ENCODE peak calls at places on chromosomes 16 and 17, in four cellular contexts. M is K562, N is HCT116, P is HepG2. F is an unnamed sample.

GRCh38 chr17:18970582-18971480 is 18.9 kb downstream of the SLC5A10 start:
- ATAC-seq in N (no peak), P (no peak), M (no peak), F (no peak)

GRCh38 chr17:9818760-9819159 is 3.1 kb downstream of the GSG1L2 start:
- ATAC-seq in M (no peak), N (no peak), P (no peak), F (no peak)

GRCh38 chr16:83402969-83403368 is 404.8 kb upstream of the HSBP1 start:
- ATAC-seq in M (no peak), N (no peak), P (no peak), F (no peak)

GRCh38 chr17:34312080-34312479 is 7.2 kb upstream of the CCL8 start:
- ATAC-seq in P (no peak), M (no peak), N (no peak), F (peak; percentile 79)

GRCh38 chr17:76528156-76528527 is 9.4 kb downstream of the CYGB start:
- ATAC-seq in M (no peak), N (no peak), P (no peak), F (no peak)

GRCh38 chr17:80859004-80859941 is 132.4 kb upstream of the CHMP6 start:
- ATAC-seq in M (no peak), N (no peak), P (no peak), F (peak; percentile 68)

GRCh38 chr17:37293770-37294169 is 82.0 kb upstream of the C17orf78 start:
- ATAC-seq in M (no peak), N (no peak), P (no peak), F (no peak)

GRCh38 chr17:27376637-27377547 is 79.4 kb upstream of the KSR1 start:
- ATAC-seq in M (no peak), N (no peak), P (no peak), F (no peak)

GRCh38 chr16:15398618-15399316 is 3.2 kb downstream of the MPV17L start:
- ATAC-seq in P (peak; percentile 77), M (no peak), N (no peak), F (no peak)

GRCh38 chr16:48608452-48608851 is 1.5 kb downstream of the N4BP1 start:
- ATAC-seq in N (no peak), P (no peak), M (no peak), F (no peak)

GRCh38 chr17:4331614-4332013 is 34.9 kb downstream of the UBE2G1 start:
- ATAC-seq in M (peak; percentile 93), N (no peak), P (no peak), F (no peak)

GRCh38 chr17:79774561-79774975 is 3.4 kb upstream of the CBX2 start:
- ATAC-seq in N (no peak), M (no peak), P (peak; percentile 62), F (no peak)

GRCh38 chr17:79775635-79776034 is 2.3 kb upstream of the CBX2 start:
- ATAC-seq in P (no peak), N (no peak), M (no peak), F (no peak)

GRCh38 chr17:79777844-79778503 is at the start of gene CBX2:
- ATAC-seq in P (peak; percentile 60), M (peak; percentile 75), N (peak; percentile 90), F (peak; percentile 94)

GRCh38 chr17:79777166-79777843 is 643 bp upstream of the CBX2 start:
- ATAC-seq in N (peak; percentile 74), M (peak; percentile 84), P (peak; percentile 53), F (peak; percentile 75)

DNA sequence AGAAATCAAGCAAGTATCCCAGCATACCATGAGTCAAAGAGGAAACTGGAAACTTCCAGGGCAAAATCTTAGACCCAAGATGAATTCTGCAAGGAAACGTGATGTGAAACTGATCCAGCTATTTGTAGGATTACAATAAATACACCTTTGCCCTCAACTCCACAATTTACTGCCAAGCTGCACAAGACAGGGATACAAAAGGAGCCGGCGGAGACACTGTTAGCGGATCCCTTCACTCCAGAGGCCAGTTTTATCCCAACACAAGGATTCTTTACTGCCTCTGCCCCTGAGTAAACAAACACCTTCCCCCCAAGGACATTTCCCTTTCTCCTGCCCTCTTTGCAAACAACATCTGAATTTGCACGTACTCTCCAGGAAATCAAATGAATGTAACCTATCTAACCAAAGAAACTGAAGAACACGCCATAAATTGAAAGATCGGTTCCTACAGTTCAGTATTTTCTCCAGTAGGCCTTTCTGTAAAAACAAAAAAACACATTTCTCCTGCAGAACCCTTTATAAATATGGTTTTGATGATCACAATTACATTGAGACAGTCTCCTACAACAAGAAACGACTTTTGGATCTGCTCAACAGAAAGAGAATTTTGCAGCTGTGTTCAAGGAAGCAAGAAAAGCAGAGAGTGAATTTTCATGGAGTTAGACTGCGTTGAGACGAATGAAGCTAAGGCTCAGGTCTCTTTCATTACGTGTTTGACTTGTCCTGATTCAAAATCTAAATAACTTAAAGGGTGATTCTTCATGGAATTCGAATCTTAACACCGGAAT is 1.4 kb upstream of the CBX2 start:
- ATAC-seq in P (peak; percentile 14), M (no peak), N (no peak), F (no peak)
- TF ChIP-seq POLR2AphosphoS5 in P (no peak), M (no peak), N (no peak), F (peak; percentile 22)

DNA sequence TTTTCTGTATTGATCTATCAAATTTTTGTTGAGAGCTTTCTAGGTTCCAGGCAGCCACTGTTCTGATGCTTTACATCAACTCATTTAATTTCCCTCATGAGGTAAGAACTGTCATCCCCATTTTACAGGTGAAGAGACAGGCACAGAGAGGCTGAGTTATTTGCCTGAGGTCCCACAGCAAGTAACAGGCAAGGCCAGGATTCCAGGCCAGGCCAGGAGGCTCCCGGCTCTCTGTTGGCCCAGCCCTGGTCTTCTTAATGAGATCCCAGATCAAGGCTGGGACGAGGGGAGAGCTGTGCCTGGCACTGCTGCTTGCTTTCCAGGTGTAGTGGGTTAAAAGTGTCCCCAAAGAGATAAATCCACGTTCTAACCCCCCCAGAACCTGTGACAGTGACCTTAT is 22.4 kb upstream of the RMI2 start:
- ATAC-seq in P (no peak), N (no peak), M (no peak), F (no peak)
- TF ChIP-seq POLR2A in P (no peak), N (no peak), M (no peak), F (no peak)

GRCh38 chr17:2390199-2390880 is 10.5 kb downstream of the MNT start:
- ATAC-seq in N (no peak), P (no peak), M (no peak), F (no peak)

GRCh38 chr17:2391597-2392251 is 9.1 kb downstream of the MNT start:
- ATAC-seq in P (no peak), M (no peak), N (no peak), F (no peak)

GRCh38 chr17:2393954-2394749 is 6.7 kb downstream of the MNT start:
- ATAC-seq in P (no peak), M (no peak), N (no peak), F (no peak)

GRCh38 chr17:2393184-2393953 is 7.5 kb downstream of the MNT start:
- ATAC-seq in M (peak; percentile 49), N (peak; percentile 39), P (peak; percentile 0), F (peak; percentile 47)

GRCh38 chr17:2392252-2393183 is 8.3 kb downstream of the MNT start:
- ATAC-seq in N (peak; percentile 66), P (peak; percentile 31), M (peak; percentile 80), F (peak; percentile 76)
- H3K4me1 ChIP-seq in N (peaks cover 75% of the 10 kb centered on the region), P (peaks cover 42% of the 10 kb centered on the region), M (peaks cover 32% of the 10 kb centered on the region), F (peaks cover 87% of the 10 kb centered on the region)

DNA sequence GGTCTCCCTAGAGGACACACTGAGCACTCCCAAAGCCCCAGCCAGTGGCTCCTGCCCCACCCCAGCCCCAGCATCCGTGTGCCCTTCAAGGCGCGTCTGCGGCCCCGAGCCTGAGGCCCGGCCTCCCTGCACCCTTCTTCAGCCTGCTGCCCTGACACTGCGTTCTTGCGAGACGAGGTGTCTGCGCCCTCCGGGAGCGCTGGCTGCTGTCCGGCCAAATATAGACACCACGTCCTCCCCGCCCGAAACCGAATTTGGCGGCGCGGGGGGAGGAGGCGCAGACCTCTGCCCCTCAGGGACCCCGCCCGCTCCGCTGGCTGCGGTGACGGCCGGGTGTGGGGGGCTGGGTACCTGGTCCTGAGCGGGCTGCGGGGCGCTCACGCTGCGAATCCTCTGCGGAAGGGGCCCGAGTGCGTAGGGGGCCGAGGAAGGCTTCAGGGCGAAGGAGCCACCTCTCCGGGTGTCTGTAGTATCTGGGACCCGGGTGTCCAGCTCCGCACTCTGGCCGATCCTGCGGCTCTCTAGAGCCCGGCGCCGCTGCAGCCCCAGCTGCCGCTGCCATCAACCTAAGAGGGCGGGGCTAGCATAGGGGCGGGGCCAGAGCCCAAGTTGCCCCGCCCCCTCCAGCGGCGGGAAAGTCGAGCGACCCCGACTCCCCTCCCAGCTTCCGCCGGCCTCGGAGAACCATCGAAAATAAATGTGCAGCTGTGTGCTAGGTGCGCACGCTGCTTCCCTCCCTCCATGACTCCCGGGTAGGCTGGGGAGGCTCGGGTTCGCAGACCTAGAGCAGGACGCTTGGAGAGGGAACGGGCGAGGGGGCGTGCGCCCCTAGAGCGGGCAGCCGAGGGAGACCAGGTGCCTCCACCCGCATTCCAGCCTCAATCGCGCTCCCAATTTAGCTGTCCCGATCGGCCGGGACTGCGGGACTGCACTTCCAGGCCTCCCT is at the start of gene CORO6:
- ATAC-seq in P (peak; percentile 58), M (peak; percentile 83), N (peak; percentile 61), F (peak; percentile 81)
- TF ChIP-seq POLR2AphosphoS5 in P (no peak), M (no peak), N (peak; percentile 57), F (peak; percentile 9)

GRCh38 chr17:45896803-45897693 is 2.7 kb downstream of the MAPT start:
- ATAC-seq in P (no peak), N (no peak), M (no peak), F (no peak)

GRCh38 chr17:45895304-45895968 is 1.1 kb downstream of the MAPT start:
- ATAC-seq in M (no peak), N (no peak), P (peak; percentile 51), F (no peak)

GRCh38 chr17:45895969-45896793 is 1.8 kb downstream of the MAPT start:
- ATAC-seq in P (no peak), N (no peak), M (no peak), F (no peak)

GRCh38 chr17:45893725-45894021 is 681 bp upstream of the MAPT start:
- ATAC-seq in P (no peak), M (no peak), N (no peak), F (no peak)

GRCh38 chr17:45894022-45894784 is at the start of gene MAPT:
- ATAC-seq in P (peak; percentile 89), M (peak; percentile 99), N (peak; percentile 94), F (peak; percentile 98)
- TF ChIP-seq POLR2A in P (peak; percentile 65), M (no peak), N (peak; percentile 92), F (no peak)

GRCh38 chr17:63150466-63150865 is 184.4 kb downstream of the TANC2 start:
- ATAC-seq in P (no peak), M (no peak), N (no peak), F (no peak)
- H3K4me1 ChIP-seq in P (no peaks in the 10 kb centered on the region), M (no peaks in the 10 kb centered on the region), N (no peaks in the 10 kb centered on the region), F (no peaks in the 10 kb centered on the region)

GRCh38 chr16:66502020-66502913 is 47.7 kb downstream of the TK2 start:
- ATAC-seq in N (no peak), P (peak; percentile 79), M (peak; percentile 85), F (peak; percentile 95)
- TF ChIP-seq POLR2AphosphoS5 in N (no peak), P (no peak), M (no peak), F (peak; percentile 79)